ENCODE peak calls at places on chromosome X, in four cellular contexts. Y is left lung, D is heart right ventricle, N is right lobe of liver. J is an unnamed sample.
A peak's percentile ranks its signal among the peaks of the same experiment; 100 is the strongest.

GRCh38 chrX:70464051-70464450 is 19.4 kb downstream of the DLG3 start:
- ATAC-seq in Y (no peak), N (no peak), D (no peak), J (no peak)

GRCh38 chrX:153766098-153766817 is 2.2 kb downstream of the PLXNB3 start:
- ATAC-seq in Y (peak; percentile 38), N (no peak), D (no peak), J (peak; percentile 45)

GRCh38 chrX:130772313-130773140 is 130.5 kb downstream of the ENOX2 start:
- ATAC-seq in D (no peak), Y (peak; percentile 57), N (no peak), J (no peak)

GRCh38 chrX:150935466-150935865 is 37.0 kb upstream of the CD99L2 start:
- ATAC-seq in N (no peak), Y (no peak), D (no peak), J (no peak)

GRCh38 chrX:24231780-24232179 is 82.1 kb downstream of the SUPT20HL2 start:
- ATAC-seq in D (no peak), Y (no peak), N (no peak), J (no peak)

GRCh38 chrX:46463682-46464081 is 81.5 kb downstream of the ZNF674 start:
- ATAC-seq in Y (no peak), D (no peak), N (no peak), J (no peak)

GRCh38 chrX:3811331-3812311 is 98.2 kb upstream of the PRKX start:
- ATAC-seq in Y (no peak), D (no peak), N (no peak), J (no peak)

GRCh38 chrX:96729868-96730643 is 45.4 kb downstream of the DIAPH2 start:
- ATAC-seq in Y (peak; percentile 81), D (no peak), N (no peak), J (no peak)

GRCh38 chrX:74467656-74468055 is 46.4 kb downstream of the SLC16A2 start:
- ATAC-seq in D (no peak), N (no peak), Y (no peak), J (no peak)

GRCh38 chrX:53262918-53263394 is 18.4 kb downstream of the IQSEC2 start:
- ATAC-seq in D (no peak), Y (peak; percentile 55), N (no peak), J (peak; percentile 17)

GRCh38 chrX:112820364-112821308 is 20.0 kb downstream of the AMOT start:
- ATAC-seq in N (no peak), Y (peak; percentile 56), D (no peak), J (no peak)

GRCh38 chrX:644304-645023 is 13.9 kb downstream of the SHOX start:
- ATAC-seq in D (no peak), Y (no peak), N (peak; percentile 27), J (no peak)

GRCh38 chrX:118990512-118991227 is 16.3 kb downstream of the LONRF3 start:
- ATAC-seq in D (no peak), Y (no peak), N (no peak), J (no peak)

GRCh38 chrX:47169726-47170515 is 23.7 kb upstream of the UBA1 start:
- ATAC-seq in N (peak; percentile 15), D (peak; percentile 88), Y (peak; percentile 47), J (peak; percentile 40)

GRCh38 chrX:50333308-50333707 is 128.7 kb downstream of the CCNB3 start:
- ATAC-seq in D (no peak), Y (peak; percentile 70), N (no peak), J (no peak)

GRCh38 chrX:76453737-76454406 is 26.4 kb downstream of the MAGEE1 start:
- ATAC-seq in Y (no peak), N (no peak), D (no peak), J (no peak)

GRCh38 chrX:109393859-109394258 is 88.0 kb downstream of the GUCY2F start:
- ATAC-seq in Y (no peak), D (no peak), N (peak; percentile 43), J (no peak)

GRCh38 chrX:153381684-153382532 is 19.2 kb downstream of the PNMA6E start:
- ATAC-seq in N (peak; percentile 66), Y (peak; percentile 63), D (no peak), J (peak; percentile 58)

GRCh38 chrX:65407157-65407626 is 127.4 kb downstream of the LAS1L start:
- ATAC-seq in D (no peak), N (no peak), Y (peak; percentile 40), J (no peak)

GRCh38 chrX:15761564-15762191 is 23.6 kb downstream of the CA5B start:
- ATAC-seq in N (peak; percentile 82), Y (peak; percentile 77), D (no peak), J (no peak)

GRCh38 chrX:48957477-48957826 is at the start of gene OTUD5:
- ATAC-seq in N (no peak), Y (peak; percentile 24), D (no peak), J (peak; percentile 39)

GRCh38 chrX:7614616-7615015 is 228.4 kb upstream of the VCX start:
- ATAC-seq in N (no peak), D (no peak), Y (peak; percentile 76), J (no peak)

GRCh38 chrX:69163936-69164741 is 1.1 kb downstream of the PJA1 start:
- ATAC-seq in D (peak; percentile 67), N (peak; percentile 50), Y (peak; percentile 78), J (peak; percentile 16)

GRCh38 chrX:53186363-53186762 is 38.6 kb downstream of the KDM5C start:
- ATAC-seq in N (no peak), D (no peak), Y (peak; percentile 62), J (no peak)

GRCh38 chrX:6244666-6245065 is 16.0 kb upstream of the NLGN4X start:
- ATAC-seq in Y (peak; percentile 99), D (no peak), N (no peak), J (no peak)

GRCh38 chrX:95612350-95612749 is 1072.3 kb upstream of the DIAPH2 start:
- ATAC-seq in D (no peak), N (no peak), Y (no peak), J (no peak)

DNA sequence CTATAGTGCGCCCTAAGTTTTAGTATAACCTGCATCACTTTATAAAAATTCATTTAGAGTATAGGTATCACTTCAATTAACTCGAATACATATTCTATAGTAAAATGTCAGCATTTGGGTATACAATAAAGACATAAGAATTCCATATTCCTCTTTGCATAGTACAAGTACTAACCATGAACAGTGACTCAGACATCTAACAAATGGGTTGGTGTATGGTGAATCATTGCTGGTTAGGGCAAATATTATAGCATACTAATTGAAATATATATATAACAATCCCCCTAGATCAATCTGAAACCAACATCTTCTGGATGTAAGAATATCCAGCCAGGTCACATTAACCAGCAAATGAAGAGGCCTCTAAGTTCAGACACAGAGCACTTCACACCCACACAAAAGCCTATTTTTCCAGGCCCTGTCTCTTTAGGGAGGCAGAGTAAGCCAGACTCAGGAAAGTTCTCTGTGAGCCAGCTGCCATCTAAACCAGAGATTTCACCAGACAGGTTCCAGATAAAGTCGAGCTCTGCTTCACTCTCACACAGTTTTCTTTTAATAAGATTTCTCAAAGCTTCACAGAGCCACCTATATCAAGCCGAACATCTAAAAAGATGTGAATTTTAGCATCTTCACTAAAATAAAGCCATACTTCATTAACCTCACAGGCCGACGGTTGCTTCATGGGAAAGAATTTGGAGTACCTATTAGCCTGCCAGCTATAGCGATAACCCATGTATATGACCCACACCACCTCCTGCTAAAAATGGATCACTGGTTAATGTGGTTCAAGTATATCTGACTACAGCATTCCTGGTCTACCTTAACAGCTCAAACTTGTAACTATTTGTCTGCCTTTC is 200.0 kb upstream of the FTHL17 start:
- ATAC-seq in D (no peak), Y (no peak), N (no peak), J (no peak)
- H3K27ac ChIP-seq in D (peak overlapping the region; percentile 50), Y (no peak overlapping the region), N (no peak overlapping the region), J (no peak overlapping the region)

GRCh38 chrX:115332832-115333231 is 43.3 kb downstream of the LUZP4 start:
- ATAC-seq in Y (no peak), N (no peak), D (no peak), J (no peak)
- H3K27ac ChIP-seq in Y (no peak overlapping the region), N (no peak overlapping the region), D (no peak overlapping the region), J (peak overlapping the region; percentile 61)

DNA sequence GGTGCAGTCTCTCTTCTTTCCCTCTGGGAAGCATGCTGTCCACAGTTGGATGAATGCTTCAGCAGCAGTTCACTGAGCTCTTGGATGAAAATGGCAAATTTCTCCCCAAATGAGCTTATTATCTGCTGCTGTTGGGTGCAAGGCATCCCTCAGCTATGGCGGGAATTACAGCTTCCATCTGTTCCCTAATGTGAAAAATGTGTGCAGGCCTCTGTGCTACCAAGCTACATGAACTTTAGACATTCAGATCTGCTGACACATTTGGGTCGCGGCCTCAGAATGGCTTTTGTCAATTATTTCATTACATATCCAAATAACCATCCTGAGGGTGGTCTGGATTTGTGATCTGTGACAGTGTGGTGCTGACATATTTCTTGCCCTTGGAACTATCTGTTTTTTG is 119.5 kb upstream of the SCML1 start:
- ATAC-seq in D (peak; percentile 33), Y (no peak), N (no peak), J (no peak)
- H3K27ac ChIP-seq in D (no peak overlapping the region), Y (no peak overlapping the region), N (no peak overlapping the region), J (no peak overlapping the region)

DNA sequence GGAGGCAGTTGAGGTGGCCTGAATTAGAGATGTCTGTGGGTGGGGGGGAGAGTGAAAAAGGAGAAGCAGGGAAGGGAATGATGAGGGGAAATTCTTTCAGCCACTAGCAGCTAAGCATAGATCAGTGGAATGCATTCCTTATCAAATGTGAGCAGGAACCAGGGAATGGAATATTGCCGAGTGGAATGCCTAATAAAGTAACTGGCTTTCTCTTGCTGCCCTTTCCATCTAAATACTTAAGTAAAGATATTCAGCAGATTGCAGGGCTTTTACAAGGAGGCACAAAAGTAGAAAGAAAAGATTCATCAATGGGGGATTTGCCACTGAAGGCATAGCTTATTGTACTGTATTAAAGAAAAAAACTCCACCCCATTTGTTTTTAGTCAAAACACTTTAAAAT is 263.0 kb upstream of the RPS6KA3 start:
- ATAC-seq in Y (no peak), D (no peak), N (no peak), J (no peak)
- H3K27ac ChIP-seq in Y (no peak overlapping the region), D (peak overlapping the region; percentile 2), N (no peak overlapping the region), J (peak overlapping the region; percentile 49)

GRCh38 chrX:13147758-13148157 is 103.3 kb upstream of the FAM9C start:
- ATAC-seq in Y (no peak), N (no peak), D (no peak), J (no peak)

GRCh38 chrX:13153796-13154195 is 109.4 kb upstream of the FAM9C start:
- ATAC-seq in D (no peak), Y (no peak), N (no peak), J (no peak)

GRCh38 chrX:13149702-13150101 is 105.3 kb upstream of the FAM9C start:
- ATAC-seq in Y (peak; percentile 19), D (no peak), N (no peak), J (no peak)

GRCh38 chrX:13152511-13152868 is 108.1 kb upstream of the FAM9C start:
- ATAC-seq in D (no peak), Y (no peak), N (no peak), J (no peak)

DNA sequence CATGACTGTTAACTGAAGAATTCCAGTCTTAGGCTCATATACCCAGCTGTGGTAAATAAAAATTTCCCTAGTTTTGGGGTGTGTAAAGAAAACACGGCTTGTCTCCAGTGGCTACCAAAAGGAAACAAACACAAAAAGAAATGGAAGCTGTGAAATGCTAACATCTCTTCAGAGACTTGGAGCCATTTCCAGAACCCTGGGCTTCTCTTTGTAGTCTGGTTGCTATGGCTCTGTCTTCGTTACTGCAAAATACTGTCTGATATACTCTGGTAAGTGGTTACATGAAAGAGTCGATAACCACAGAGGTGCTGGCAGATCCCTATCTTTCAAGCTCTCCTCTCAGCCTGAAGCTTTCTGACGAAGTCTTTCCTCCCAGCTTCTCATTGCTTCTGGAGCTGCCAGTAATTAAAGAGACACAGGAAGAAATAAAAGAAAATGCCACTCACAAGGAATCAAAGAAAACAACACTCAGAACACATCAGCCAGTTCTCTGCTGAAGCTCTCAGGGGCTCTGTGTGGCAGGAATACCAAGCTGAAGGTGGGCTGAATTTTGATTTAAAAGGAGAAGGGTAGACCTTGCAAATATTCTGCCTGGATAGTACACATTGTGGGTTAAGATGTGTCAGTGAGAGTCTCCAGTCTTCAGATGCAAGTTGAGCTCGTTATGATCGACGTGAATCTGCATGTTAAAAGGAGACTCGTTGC is 107.5 kb upstream of the FAM9C start:
- ATAC-seq in D (peak; percentile 74), N (no peak), Y (peak; percentile 85), J (peak; percentile 57)
- H3K27ac ChIP-seq in D (peak overlapping the region; percentile 66), N (no peak overlapping the region), Y (peak overlapping the region; percentile 67), J (peak overlapping the region; percentile 76)